ENCODE peak calls at places on chromosomes 3 and 15, in five cellular contexts. P is stimulated activated CD8-positive, alpha-beta memory T cell treated with anti-CD3 and anti-CD28 coated beads, Interleukin-15, amount 100 ng/mL, for 24 hours; X is T-cell; V is Peyer's patch; O is stromal cell of bone marrow. M is an unnamed sample.

GRCh38 chr3:5092018-5092417 is 30.1 kb upstream of the ARL8B start:
- DNase-seq in P (no peak), X (no peak), V (no peak), O (no peak), M (no peak)

GRCh38 chr3:156474560-156475389 is 80.1 kb downstream of the SSR3 start:
- DNase-seq in P (no peak), X (no peak), V (no peak), O (no peak), M (no peak)

GRCh38 chr3:126683506-126683905 is 20.5 kb upstream of the CHCHD6 start:
- DNase-seq in P (no peak), X (no peak), V (no peak), O (no peak), M (peak; percentile 44)

GRCh38 chr3:18666655-18667054 is 241.5 kb upstream of the SATB1 start:
- DNase-seq in P (no peak), X (no peak), V (no peak), O (no peak), M (no peak)

GRCh38 chr3:170826047-170826446 is 43.9 kb downstream of the RPL22L1 start:
- DNase-seq in P (no peak), X (no peak), V (no peak), O (no peak), M (no peak)

GRCh38 chr3:115784739-115785571 is 161.6 kb downstream of the GAP43 start:
- DNase-seq in P (no peak), X (no peak), V (no peak), O (peak; percentile 87), M (no peak)

GRCh38 chr15:100890850-100891249 is 11.2 kb downstream of the ALDH1A3 start:
- DNase-seq in P (no peak), X (no peak), V (no peak), O (no peak), M (no peak)

GRCh38 chr3:152243301-152243711 is 25.4 kb upstream of the MBNL1 start:
- DNase-seq in P (no peak), X (no peak), V (no peak), O (no peak), M (no peak)

GRCh38 chr15:92883643-92884458 is 16.3 kb upstream of the CHD2 start:
- DNase-seq in P (no peak), X (no peak), V (no peak), O (no peak), M (peak; percentile 42)

GRCh38 chr15:40486066-40486770 is 15.4 kb downstream of the CHST14 start:
- DNase-seq in P (no peak), X (no peak), V (no peak), O (no peak), M (no peak)

GRCh38 chr15:63188247-63188936 is 1.0 kb upstream of the RAB8B start:
- DNase-seq in P (no peak), X (no peak), V (no peak), O (no peak), M (no peak)

GRCh38 chr3:139561959-139562676 is 22.6 kb upstream of the RBP1 start:
- DNase-seq in P (no peak), X (no peak), V (no peak), O (no peak), M (peak; percentile 72)

GRCh38 chr15:89068325-89068784 is 19.9 kb upstream of the ABHD2 start:
- DNase-seq in P (no peak), X (no peak), V (peak; percentile 15), O (peak; percentile 96), M (no peak)

GRCh38 chr3:68017069-68017468 is 362.7 kb upstream of the SUCLG2 start:
- DNase-seq in P (no peak), X (no peak), V (no peak), O (no peak), M (no peak)

GRCh38 chr3:46578973-46579755 is 13.1 kb upstream of the LRRC2 start:
- DNase-seq in P (no peak), X (no peak), V (no peak), O (no peak), M (no peak)

GRCh38 chr15:30859091-30859874 is 44.4 kb upstream of the FAN1 start:
- DNase-seq in P (no peak), X (peak; percentile 15), V (no peak), O (no peak), M (no peak)

GRCh38 chr3:46472736-46473135 is 8.0 kb upstream of the LTF start:
- DNase-seq in P (no peak), X (no peak), V (no peak), O (no peak), M (no peak)

GRCh38 chr3:140942221-140943104 is 827 bp downstream of the SLC25A36 start:
- DNase-seq in P (peak; percentile 3), X (peak; percentile 39), V (peak; percentile 40), O (peak; percentile 28), M (peak; percentile 61)

GRCh38 chr3:4355401-4356224 is 52.4 kb downstream of the SETMAR start:
- DNase-seq in P (no peak), X (no peak), V (no peak), O (no peak), M (no peak)

GRCh38 chr3:100151024-100151707 is 36.9 kb upstream of the FILIP1L start:
- DNase-seq in P (no peak), X (no peak), V (no peak), O (no peak), M (no peak)

GRCh38 chr3:151210676-151211381 is 7.8 kb upstream of the GPR171 start:
- DNase-seq in P (no peak), X (no peak), V (no peak), O (no peak), M (peak; percentile 9)

GRCh38 chr3:144636833-144637232 is 665.2 kb downstream of the DIPK2A start:
- DNase-seq in P (no peak), X (no peak), V (no peak), O (no peak), M (no peak)

GRCh38 chr3:192409838-192410683 is 317.3 kb downstream of the FGF12 start:
- DNase-seq in P (no peak), X (no peak), V (no peak), O (no peak), M (peak; percentile 65)

GRCh38 chr3:3170998-3171397 is 8.5 kb downstream of the CRBN start:
- DNase-seq in P (no peak), X (no peak), V (no peak), O (no peak), M (peak; percentile 2)

GRCh38 chr15:37819191-37819590 is 115.2 kb upstream of the TMCO5A start:
- DNase-seq in P (no peak), X (no peak), V (no peak), O (no peak), M (no peak)

GRCh38 chr3:147409143-147410121 is at the start of gene ZIC1:
- DNase-seq in P (no peak), X (no peak), V (no peak), O (peak; percentile 60), M (no peak)

GRCh38 chr15:56537881-56538280 is 72.9 kb upstream of the MNS1 start:
- DNase-seq in P (no peak), X (peak; percentile 23), V (peak; percentile 55), O (no peak), M (no peak)

GRCh38 chr3:184366619-184367321 is 5.3 kb downstream of the POLR2H start:
- DNase-seq in P (no peak), X (no peak), V (no peak), O (peak; percentile 58), M (no peak)

GRCh38 chr3:141814375-141814774 is 51.2 kb downstream of the GRK7 start:
- DNase-seq in P (no peak), X (no peak), V (no peak), O (no peak), M (no peak)

GRCh38 chr3:53550005-53550620 is 55.7 kb downstream of the CACNA1D start:
- DNase-seq in P (no peak), X (no peak), V (no peak), O (no peak), M (no peak)

GRCh38 chr3:13143381-13144004 is 70.3 kb upstream of the IQSEC1 start:
- DNase-seq in P (no peak), X (no peak), V (no peak), O (no peak), M (no peak)

GRCh38 chr15:56754993-56755392 is 21.7 kb upstream of the ZNF280D start:
- DNase-seq in P (no peak), X (no peak), V (no peak), O (no peak), M (no peak)

GRCh38 chr3:151351648-151352047 is 22.3 kb upstream of the P2RY13 start:
- DNase-seq in P (no peak), X (no peak), V (no peak), O (no peak), M (no peak)

GRCh38 chr15:78726870-78727551 is 84.3 kb downstream of the ADAMTS7 start:
- DNase-seq in P (no peak), X (no peak), V (no peak), O (no peak), M (no peak)

GRCh38 chr15:76199106-76200082 is 111.9 kb downstream of the ETFA start:
- DNase-seq in P (no peak), X (no peak), V (no peak), O (peak; percentile 70), M (no peak)

M was measured in NCI-H1092 treated with DMSO at 0.1 percent for 48 hours.